ENCODE peak calls at places on chromosomes 7 and 10, in four cellular contexts. B is HCT116, J is PC-3, Q is colonic mucosa. K is an unnamed sample.

GRCh38 chr7:121102619-121103018 is 114.1 kb downstream of the CPED1 start:
- DNase-seq in B (no peak), J (peak; percentile 71), Q (no peak), K (no peak)

GRCh38 chr7:120241973-120242372 is 31.0 kb upstream of the KCND2 start:
- DNase-seq in B (no peak), J (no peak), Q (no peak), K (no peak)

GRCh38 chr10:71073451-71074175 is 138.8 kb upstream of the UNC5B start:
- DNase-seq in B (no peak), J (no peak), Q (no peak), K (no peak)

GRCh38 chr7:84985073-84985784 is 201.6 kb downstream of the SEMA3D start:
- DNase-seq in B (no peak), J (no peak), Q (no peak), K (no peak)

GRCh38 chr7:127021857-127022256 is 230.9 kb downstream of the GRM8 start:
- DNase-seq in B (no peak), J (no peak), Q (no peak), K (no peak)

GRCh38 chr7:155702616-155703015 is 58.2 kb downstream of the RBM33 start:
- DNase-seq in B (no peak), J (peak; percentile 82), Q (no peak), K (no peak)

GRCh38 chr7:143042159-143042820 is 9.9 kb upstream of the OR6V1 start:
- DNase-seq in B (no peak), J (no peak), Q (no peak), K (no peak)

GRCh38 chr7:25519962-25520562 is 291.8 kb upstream of the NPVF start:
- DNase-seq in B (no peak), J (no peak), Q (no peak), K (no peak)

GRCh38 chr10:73858013-73858708 is 16.2 kb downstream of the CAMK2G start:
- DNase-seq in B (no peak), J (no peak), Q (no peak), K (no peak)

GRCh38 chr7:112596981-112597380 is 116.2 kb downstream of the LSMEM1 start:
- DNase-seq in B (no peak), J (no peak), Q (no peak), K (no peak)

GRCh38 chr7:16951483-16952080 is 69.8 kb upstream of the AGR3 start:
- DNase-seq in B (no peak), J (peak; percentile 38), Q (no peak), K (no peak)

GRCh38 chr7:96982586-96982985 is 22.8 kb upstream of the DLX6 start:
- DNase-seq in B (no peak), J (peak; percentile 69), Q (no peak), K (no peak)

GRCh38 chr7:2019693-2020511 is 212.8 kb downstream of the MAD1L1 start:
- DNase-seq in B (no peak), J (no peak), Q (peak; percentile 47), K (no peak)

GRCh38 chr10:113473011-113473410 is 79.8 kb upstream of the HABP2 start:
- DNase-seq in B (no peak), J (no peak), Q (no peak), K (no peak)
- H3K27ac ChIP-seq in B (no peak overlapping the region), J (no peak overlapping the region), Q (no peak overlapping the region), K (no peak overlapping the region)

GRCh38 chr10:78974409-78975317 is 94.1 kb upstream of the ZMIZ1 start:
- DNase-seq in B (peak; percentile 47), J (peak; percentile 95), Q (peak; percentile 67), K (peak; percentile 47)

GRCh38 chr10:78972947-78973900 is 95.5 kb upstream of the ZMIZ1 start:
- DNase-seq in B (peak; percentile 84), J (peak; percentile 100), Q (peak; percentile 66), K (peak; percentile 90)

GRCh38 chr10:78972160-78972946 is 96.4 kb upstream of the ZMIZ1 start:
- DNase-seq in B (peak; percentile 31), J (peak; percentile 83), Q (peak; percentile 52), K (peak; percentile 84)

GRCh38 chr10:78971094-78971682 is 97.6 kb upstream of the ZMIZ1 start:
- DNase-seq in B (no peak), J (no peak), Q (no peak), K (no peak)

GRCh38 chr10:78973901-78974408 is 94.8 kb upstream of the ZMIZ1 start:
- DNase-seq in B (peak; percentile 42), J (peak; percentile 100), Q (peak; percentile 82), K (no peak)
- H3K27ac ChIP-seq in B (peak overlapping the region; percentile 96), J (peak overlapping the region; percentile 79), Q (peak overlapping the region; percentile 83), K (peak overlapping the region; percentile 95)

DNA sequence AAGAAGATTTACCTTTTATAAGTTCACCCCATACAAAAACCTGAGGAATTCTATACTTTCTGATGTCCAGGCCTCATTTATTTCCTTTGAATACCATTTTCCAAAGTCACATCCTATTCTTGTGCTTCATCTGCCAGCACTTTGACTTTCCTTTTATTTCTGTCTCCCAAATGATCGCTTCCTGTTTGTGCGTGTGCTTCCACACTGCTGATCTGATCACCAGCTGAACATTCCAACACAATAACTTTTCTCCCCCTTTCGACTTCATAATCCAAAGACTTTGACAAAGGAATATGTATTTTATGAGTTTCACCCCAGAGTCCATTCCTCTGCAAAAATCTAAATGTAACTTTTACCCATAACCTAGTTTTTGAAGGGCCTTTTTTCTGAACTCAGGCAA is 3.1 kb downstream of the ELAPOR2 start:
- DNase-seq in B (no peak), J (no peak), Q (no peak), K (no peak)
- H3K27ac ChIP-seq in B (no peak overlapping the region), J (no peak overlapping the region), Q (no peak overlapping the region), K (no peak overlapping the region)

GRCh38 chr7:20270371-20270770 is 53.2 kb upstream of the MACC1 start:
- DNase-seq in B (no peak), J (no peak), Q (no peak), K (no peak)
- H3K27ac ChIP-seq in B (no peak overlapping the region), J (no peak overlapping the region), Q (no peak overlapping the region), K (no peak overlapping the region)

GRCh38 chr10:104262055-104262454 is 6.9 kb upstream of the GSTO2 start:
- DNase-seq in B (no peak), J (no peak), Q (no peak), K (no peak)

GRCh38 chr10:104268691-104269645 is at the start of gene GSTO2:
- DNase-seq in B (peak; percentile 99), J (peak; percentile 96), Q (peak; percentile 98), K (peak; percentile 96)

GRCh38 chr10:104273291-104273690 is 4.3 kb downstream of the GSTO2 start:
- DNase-seq in B (no peak), J (peak; percentile 7), Q (no peak), K (no peak)

GRCh38 chr10:104264783-104265182 is 4.2 kb upstream of the GSTO2 start:
- DNase-seq in B (no peak), J (no peak), Q (no peak), K (no peak)

DNA sequence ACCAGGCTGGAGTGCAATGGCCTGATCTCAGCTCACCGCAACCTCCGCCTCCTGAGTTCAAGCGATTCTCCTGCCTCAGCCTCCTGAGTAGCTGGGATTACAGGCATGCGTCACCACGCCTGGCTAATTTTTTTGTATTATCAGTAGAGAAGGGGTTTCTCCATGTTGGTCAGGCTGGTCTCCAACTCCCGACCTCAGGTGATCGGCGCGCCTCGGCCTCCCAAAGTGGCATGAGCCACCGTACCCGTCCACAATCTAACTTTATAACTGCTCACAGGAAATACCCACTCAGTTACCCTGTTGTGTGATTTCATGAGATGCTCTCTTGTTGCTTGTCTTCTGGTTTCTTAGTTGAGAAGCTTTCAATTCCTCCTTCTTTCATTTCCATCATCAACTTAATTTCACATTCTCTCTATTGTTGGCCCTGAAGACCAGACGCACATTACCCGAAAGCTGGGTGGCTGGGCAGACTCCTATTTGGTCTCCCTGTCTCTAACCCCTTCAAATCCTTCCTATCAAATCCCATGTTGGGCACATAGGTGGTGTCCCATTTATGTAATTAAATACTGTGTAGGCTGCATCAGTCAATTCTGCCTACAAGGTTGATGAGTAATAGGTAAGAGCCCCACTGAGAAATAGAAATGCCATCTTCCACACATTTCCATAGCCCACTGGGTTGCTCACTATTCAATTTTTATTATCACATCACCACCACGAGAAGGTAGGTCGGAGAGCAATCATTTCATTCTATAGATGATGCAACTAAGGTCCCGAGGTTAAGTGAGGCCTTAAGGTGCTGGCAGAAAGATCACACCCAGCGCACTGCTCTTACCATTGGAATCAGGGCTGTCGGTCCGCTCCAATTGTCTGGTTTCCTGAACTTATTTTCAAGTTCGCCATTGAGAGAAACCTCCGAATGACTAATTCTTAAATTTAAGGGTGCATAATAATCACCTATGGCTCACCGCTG is 978 bp upstream of the GSTO2 start:
- DNase-seq in B (no peak), J (no peak), Q (no peak), K (no peak)
- H3K27ac ChIP-seq in B (peak overlapping the region; percentile 50), J (peak overlapping the region; percentile 51), Q (peak overlapping the region; percentile 64), K (peak overlapping the region; percentile 71)

GRCh38 chr7:94400022-94400421 is 5.3 kb downstream of the COL1A2 start:
- DNase-seq in B (no peak), J (no peak), Q (no peak), K (no peak)
- H3K27ac ChIP-seq in B (no peak overlapping the region), J (no peak overlapping the region), Q (no peak overlapping the region), K (no peak overlapping the region)

GRCh38 chr7:138727336-138728099 is 26.4 kb upstream of the SVOPL start:
- DNase-seq in B (no peak), J (no peak), Q (no peak), K (no peak)
- H3K27ac ChIP-seq in B (no peak overlapping the region), J (no peak overlapping the region), Q (no peak overlapping the region), K (no peak overlapping the region)

GRCh38 chr10:11895598-11895997 is 72.4 kb downstream of the PROSER2 start:
- DNase-seq in B (no peak), J (no peak), Q (no peak), K (no peak)

GRCh38 chr10:11891776-11892486 is 68.8 kb downstream of the PROSER2 start:
- DNase-seq in B (no peak), J (no peak), Q (no peak), K (no peak)

GRCh38 chr10:11894381-11895107 is 71.4 kb downstream of the PROSER2 start:
- DNase-seq in B (no peak), J (no peak), Q (no peak), K (no peak)

GRCh38 chr10:11895108-11895466 is 71.9 kb downstream of the PROSER2 start:
- DNase-seq in B (no peak), J (no peak), Q (no peak), K (no peak)

GRCh38 chr10:11893749-11894278 is 70.7 kb downstream of the PROSER2 start:
- DNase-seq in B (no peak), J (no peak), Q (no peak), K (no peak)
- H3K27ac ChIP-seq in B (no peak overlapping the region), J (no peak overlapping the region), Q (no peak overlapping the region), K (no peak overlapping the region)

K was measured in substantia nigra.